ENCODE peak calls at places on chromosome 13, in ten cellular contexts. Q, L, M, B, Z, J, O, I, P and D are unnamed samples.

GRCh38 chr13:28452755-28453154 is 42.2 kb downstream of the FLT1 start:
- DNase-seq in L (no peak), Z (no peak), I (no peak), M (no peak), B (no peak), O (no peak), Q (no peak), J (no peak), P (no peak), D (no peak)

GRCh38 chr13:25581351-25581750 is 209.6 kb downstream of the ATP8A2 start:
- DNase-seq in I (no peak), Z (no peak), B (no peak), P (no peak), M (no peak), O (no peak), L (no peak), J (no peak), Q (no peak), D (no peak)

GRCh38 chr13:85536706-85537105 is 262.5 kb downstream of the SLITRK6 start:
- DNase-seq in J (no peak), O (no peak), Q (no peak), L (no peak), Z (no peak), M (no peak), P (no peak), B (no peak), I (no peak), D (no peak)

GRCh38 chr13:26457212-26457611 is 100.3 kb upstream of the WASF3 start:
- DNase-seq in O (no peak), P (no peak), Q (no peak), I (no peak), L (no peak), B (no peak), J (no peak), Z (no peak), M (no peak), D (no peak)

GRCh38 chr13:21898990-21899389 is 228.1 kb downstream of the FGF9 start:
- DNase-seq in J (no peak), Q (no peak), O (no peak), I (no peak), L (no peak), B (no peak), P (no peak), M (no peak), Z (no peak), D (no peak)

GRCh38 chr13:49812806-49813205 is 20.3 kb upstream of the KPNA3 start:
- DNase-seq in B (no peak), P (no peak), Z (no peak), Q (no peak), J (no peak), I (no peak), L (no peak), O (no peak), M (no peak), D (no peak)

GRCh38 chr13:80361883-80362327 is 21.0 kb upstream of the SPRY2 start:
- DNase-seq in P (no peak), O (no peak), B (no peak), I (peak), M (no peak), L (no peak), J (no peak), Q (no peak), Z (peak), D (peak)

GRCh38 chr13:29621841-29622240 is 26.4 kb upstream of the SLC7A1 start:
- DNase-seq in J (no peak), M (no peak), Q (no peak), P (no peak), Z (no peak), O (no peak), B (no peak), I (no peak), L (no peak), D (no peak)

GRCh38 chr13:29561918-29562317 is 33.6 kb downstream of the SLC7A1 start:
- DNase-seq in O (no peak), Z (no peak), I (no peak), P (no peak), L (no peak), Q (no peak), J (no peak), B (no peak), M (no peak), D (no peak)